ENCODE peak calls at places on chromosomes 11 and 22, in five cellular contexts. One of them, this sample, is unnamed.

GRCh38 chr22:28815101-28815500 is 14.7 kb upstream of the XBP1 start:
- DNase-seq in NCI-H1092: no peak
- DNase-seq in Ammon's horn: no peak
- DNase-seq in GM23338: no peak
- DNase-seq in amniotic stem cell: no peak
- DNase-seq in this sample: no peak

GRCh38 chr11:78363018-78363619 is 54.5 kb downstream of the GAB2 start:
- DNase-seq in amniotic stem cell: no peak
- DNase-seq in GM23338: no peak
- DNase-seq in Ammon's horn: no peak
- DNase-seq in NCI-H1092: no peak
- DNase-seq in this sample: no peak

GRCh38 chr22:46418827-46419226 is 83.3 kb downstream of the TRMU start:
- DNase-seq in Ammon's horn: no peak
- DNase-seq in NCI-H1092: no peak
- DNase-seq in amniotic stem cell: no peak
- DNase-seq in GM23338: no peak
- DNase-seq in this sample: no peak

GRCh38 chr11:4808476-4808875 is 4.3 kb upstream of the OR52R1 start:
- DNase-seq in Ammon's horn: no peak
- DNase-seq in amniotic stem cell: no peak
- DNase-seq in GM23338: no peak
- DNase-seq in NCI-H1092: no peak
- DNase-seq in this sample: no peak

GRCh38 chr22:44928064-44928463 is 81.7 kb downstream of the PHF21B start:
- DNase-seq in amniotic stem cell: no peak
- DNase-seq in Ammon's horn: no peak
- DNase-seq in GM23338: no peak
- DNase-seq in NCI-H1092: no peak
- DNase-seq in this sample: no peak

GRCh38 chr11:115459563-115459962 is 44.7 kb downstream of the CADM1 start:
- DNase-seq in amniotic stem cell: no peak
- DNase-seq in GM23338: no peak
- DNase-seq in Ammon's horn: no peak
- DNase-seq in NCI-H1092: no peak
- DNase-seq in this sample: no peak

GRCh38 chr22:27223317-27224177 is 566.2 kb downstream of the MIAT start:
- DNase-seq in Ammon's horn: no peak
- DNase-seq in NCI-H1092: no peak
- DNase-seq in GM23338: no peak
- DNase-seq in amniotic stem cell: no peak
- DNase-seq in this sample: no peak

GRCh38 chr11:36352919-36353318 is 56.8 kb downstream of the PRR5L start:
- DNase-seq in GM23338: no peak
- DNase-seq in NCI-H1092: no peak
- DNase-seq in amniotic stem cell: no peak
- DNase-seq in Ammon's horn: peak
- DNase-seq in this sample: no peak

GRCh38 chr11:68632802-68633201 is 51.5 kb upstream of the GAL start:
- DNase-seq in NCI-H1092: peak
- DNase-seq in amniotic stem cell: peak
- DNase-seq in GM23338: peak
- DNase-seq in Ammon's horn: no peak
- DNase-seq in this sample: peak

GRCh38 chr22:43946391-43946680 is 8.9 kb upstream of the SAMM50 start:
- DNase-seq in Ammon's horn: no peak
- DNase-seq in amniotic stem cell: no peak
- DNase-seq in NCI-H1092: no peak
- DNase-seq in GM23338: no peak
- DNase-seq in this sample: no peak

GRCh38 chr22:35379146-35379993 is 1.5 kb upstream of the HMOX1 start:
- DNase-seq in NCI-H1092: no peak
- DNase-seq in amniotic stem cell: no peak
- DNase-seq in GM23338: no peak
- DNase-seq in Ammon's horn: no peak
- DNase-seq in this sample: no peak

GRCh38 chr11:62256281-62256680 is 13.7 kb upstream of the SCGB2A2 start:
- DNase-seq in GM23338: no peak
- DNase-seq in amniotic stem cell: no peak
- DNase-seq in NCI-H1092: no peak
- DNase-seq in Ammon's horn: no peak
- DNase-seq in this sample: no peak

GRCh38 chr11:74010306-74010981 is 1.6 kb upstream of the UCP3 start:
- DNase-seq in amniotic stem cell: no peak
- DNase-seq in GM23338: no peak
- DNase-seq in Ammon's horn: no peak
- DNase-seq in NCI-H1092: no peak
- DNase-seq in this sample: no peak

GRCh38 chr22:46471901-46472721 is 65.3 kb downstream of the CELSR1 start:
- DNase-seq in NCI-H1092: no peak
- DNase-seq in GM23338: no peak
- DNase-seq in amniotic stem cell: no peak
- DNase-seq in Ammon's horn: no peak
- DNase-seq in this sample: no peak

GRCh38 chr11:629237-629583 is 2.2 kb upstream of the SCT start:
- DNase-seq in amniotic stem cell: no peak
- DNase-seq in GM23338: no peak
- DNase-seq in NCI-H1092: no peak
- DNase-seq in Ammon's horn: no peak
- DNase-seq in this sample: no peak

GRCh38 chr22:17931400-17931825 is 92.9 kb downstream of the MICAL3 start:
- DNase-seq in amniotic stem cell: no peak
- DNase-seq in NCI-H1092: no peak
- DNase-seq in Ammon's horn: no peak
- DNase-seq in GM23338: no peak
- DNase-seq in this sample: no peak

GRCh38 chr11:131365601-131366000 is 4.8 kb upstream of the NTM start:
- DNase-seq in NCI-H1092: no peak
- DNase-seq in amniotic stem cell: no peak
- DNase-seq in Ammon's horn: no peak
- DNase-seq in GM23338: no peak
- DNase-seq in this sample: no peak

GRCh38 chr11:103703437-103703836 is 333.0 kb upstream of the DDI1 start:
- DNase-seq in amniotic stem cell: no peak
- DNase-seq in NCI-H1092: no peak
- DNase-seq in GM23338: no peak
- DNase-seq in Ammon's horn: no peak
- DNase-seq in this sample: no peak

GRCh38 chr22:37330200-37331033 is 48.1 kb downstream of the CYTH4 start:
- DNase-seq in NCI-H1092: peak
- DNase-seq in amniotic stem cell: no peak
- DNase-seq in GM23338: peak
- DNase-seq in Ammon's horn: peak
- DNase-seq in this sample: no peak

GRCh38 chr22:28128827-28129226 is 209.8 kb upstream of the PITPNB start:
- DNase-seq in Ammon's horn: no peak
- DNase-seq in amniotic stem cell: no peak
- DNase-seq in NCI-H1092: no peak
- DNase-seq in GM23338: no peak
- DNase-seq in this sample: no peak

This sample was measured in DMS79 treated with DMSO at 0.1 percent for 48 hours.